ENCODE peak calls at places on chromosomes 4 and X, in eight cellular contexts. One of them, this sample, is unnamed.

GRCh38 chr4:129146639-129147038 is 50.7 kb downstream of the C4orf33 start:
- DNase-seq in astrocyte: no peak
- DNase-seq in gastrocnemius medialis: no peak
- DNase-seq in psoas muscle: no peak
- DNase-seq in AG09309: no peak
- DNase-seq in A549: no peak
- DNase-seq in GM12865: no peak
- DNase-seq in GM06990: no peak
- DNase-seq in this sample: no peak

GRCh38 chrX:70219938-70220764 is 14.3 kb upstream of the AWAT1 start:
- DNase-seq in GM06990: no peak
- DNase-seq in GM12865: no peak
- DNase-seq in psoas muscle: no peak
- DNase-seq in A549: peak; percentile 64
- DNase-seq in gastrocnemius medialis: no peak
- DNase-seq in astrocyte: peak; percentile 20
- DNase-seq in AG09309: no peak
- DNase-seq in this sample: peak; percentile 18

GRCh38 chrX:77953708-77954107 is 15.7 kb downstream of the PGAM4 start:
- DNase-seq in gastrocnemius medialis: no peak
- DNase-seq in astrocyte: peak; percentile 46
- DNase-seq in psoas muscle: no peak
- DNase-seq in A549: no peak
- DNase-seq in GM12865: no peak
- DNase-seq in GM06990: no peak
- DNase-seq in AG09309: no peak
- DNase-seq in this sample: no peak

GRCh38 chr4:14338206-14338605 is 664.1 kb upstream of the CPEB2 start:
- DNase-seq in psoas muscle: no peak
- DNase-seq in AG09309: no peak
- DNase-seq in gastrocnemius medialis: no peak
- DNase-seq in A549: no peak
- DNase-seq in GM06990: no peak
- DNase-seq in GM12865: no peak
- DNase-seq in astrocyte: no peak
- DNase-seq in this sample: peak; percentile 15

GRCh38 chr4:114316789-114317188 is 281.8 kb upstream of the UGT8 start:
- DNase-seq in AG09309: no peak
- DNase-seq in gastrocnemius medialis: no peak
- DNase-seq in psoas muscle: no peak
- DNase-seq in GM12865: no peak
- DNase-seq in astrocyte: no peak
- DNase-seq in A549: no peak
- DNase-seq in GM06990: no peak
- DNase-seq in this sample: no peak

GRCh38 chr4:46219872-46220271 is 96.0 kb upstream of the GABRG1 start:
- DNase-seq in GM12865: no peak
- DNase-seq in AG09309: no peak
- DNase-seq in GM06990: no peak
- DNase-seq in psoas muscle: no peak
- DNase-seq in gastrocnemius medialis: no peak
- DNase-seq in astrocyte: no peak
- DNase-seq in A549: no peak
- DNase-seq in this sample: no peak

GRCh38 chrX:136689441-136689840 is 41.5 kb downstream of the CD40LG start:
- DNase-seq in GM06990: no peak
- DNase-seq in gastrocnemius medialis: no peak
- DNase-seq in astrocyte: peak; percentile 60
- DNase-seq in GM12865: peak; percentile 13
- DNase-seq in AG09309: no peak
- DNase-seq in psoas muscle: no peak
- DNase-seq in A549: no peak
- DNase-seq in this sample: peak; percentile 11

GRCh38 chrX:21905209-21905735 is 35.2 kb upstream of the SMS start:
- DNase-seq in A549: no peak
- DNase-seq in AG09309: no peak
- DNase-seq in gastrocnemius medialis: no peak
- DNase-seq in GM06990: no peak
- DNase-seq in GM12865: no peak
- DNase-seq in psoas muscle: no peak
- DNase-seq in astrocyte: no peak
- DNase-seq in this sample: no peak

GRCh38 chrX:48697182-48697727 is 721 bp downstream of the SUV39H1 start:
- DNase-seq in psoas muscle: no peak
- DNase-seq in gastrocnemius medialis: no peak
- DNase-seq in A549: peak; percentile 46
- DNase-seq in AG09309: no peak
- DNase-seq in GM06990: no peak
- DNase-seq in astrocyte: peak; percentile 4
- DNase-seq in GM12865: no peak
- DNase-seq in this sample: no peak

GRCh38 chr4:1002131-1002630 is 9.0 kb upstream of the SLC26A1 start:
- DNase-seq in GM12865: no peak
- DNase-seq in AG09309: no peak
- DNase-seq in gastrocnemius medialis: no peak
- DNase-seq in astrocyte: no peak
- DNase-seq in psoas muscle: peak; percentile 64
- DNase-seq in A549: no peak
- DNase-seq in GM06990: no peak
- DNase-seq in this sample: peak; percentile 39

GRCh38 chrX:136076942-136077341 is 70.4 kb upstream of the FHL1 start:
- DNase-seq in GM06990: no peak
- DNase-seq in AG09309: no peak
- DNase-seq in GM12865: no peak
- DNase-seq in astrocyte: peak; percentile 11
- DNase-seq in gastrocnemius medialis: no peak
- DNase-seq in psoas muscle: no peak
- DNase-seq in A549: no peak
- DNase-seq in this sample: no peak

GRCh38 chr4:52096048-52096447 is 44.9 kb downstream of the SPATA18 start:
- DNase-seq in GM06990: no peak
- DNase-seq in gastrocnemius medialis: no peak
- DNase-seq in A549: no peak
- DNase-seq in GM12865: no peak
- DNase-seq in psoas muscle: no peak
- DNase-seq in astrocyte: peak; percentile 34
- DNase-seq in AG09309: no peak
- DNase-seq in this sample: peak; percentile 17

GRCh38 chr4:52093466-52093865 is 42.4 kb downstream of the SPATA18 start:
- DNase-seq in AG09309: no peak
- DNase-seq in GM06990: no peak
- DNase-seq in psoas muscle: no peak
- DNase-seq in astrocyte: no peak
- DNase-seq in A549: no peak
- DNase-seq in GM12865: no peak
- DNase-seq in gastrocnemius medialis: no peak
- DNase-seq in this sample: no peak

GRCh38 chr4:52095374-52095773 is 44.3 kb downstream of the SPATA18 start:
- DNase-seq in astrocyte: no peak
- DNase-seq in psoas muscle: no peak
- DNase-seq in GM12865: no peak
- DNase-seq in AG09309: no peak
- DNase-seq in GM06990: no peak
- DNase-seq in A549: no peak
- DNase-seq in gastrocnemius medialis: no peak
- DNase-seq in this sample: no peak

GRCh38 chr4:52094746-52095145 is 43.6 kb downstream of the SPATA18 start:
- DNase-seq in A549: no peak
- DNase-seq in gastrocnemius medialis: no peak
- DNase-seq in astrocyte: no peak
- DNase-seq in GM12865: no peak
- DNase-seq in AG09309: no peak
- DNase-seq in psoas muscle: no peak
- DNase-seq in GM06990: no peak
- DNase-seq in this sample: no peak

GRCh38 chr4:52091811-52092210 is 40.7 kb downstream of the SPATA18 start:
- DNase-seq in gastrocnemius medialis: no peak
- DNase-seq in astrocyte: peak; percentile 46
- DNase-seq in A549: no peak
- DNase-seq in GM12865: no peak
- DNase-seq in GM06990: no peak
- DNase-seq in AG09309: no peak
- DNase-seq in psoas muscle: no peak
- DNase-seq in this sample: no peak
- H3K4me3 ChIP-seq in gastrocnemius medialis: no peak overlapping the region
- H3K4me3 ChIP-seq in astrocyte: no peak overlapping the region
- H3K4me3 ChIP-seq in A549: no peak overlapping the region
- H3K4me3 ChIP-seq in GM12865: no peak overlapping the region
- H3K4me3 ChIP-seq in GM06990: no peak overlapping the region
- H3K4me3 ChIP-seq in AG09309: no peak overlapping the region
- H3K4me3 ChIP-seq in psoas muscle: no peak overlapping the region
- H3K4me3 ChIP-seq in this sample: no peak overlapping the region

GRCh38 chr4:117164338-117164737 is 79.0 kb upstream of the TRAM1L1 start:
- DNase-seq in A549: no peak
- DNase-seq in gastrocnemius medialis: no peak
- DNase-seq in GM06990: no peak
- DNase-seq in AG09309: no peak
- DNase-seq in psoas muscle: no peak
- DNase-seq in GM12865: peak; percentile 15
- DNase-seq in astrocyte: no peak
- DNase-seq in this sample: no peak
- TF ChIP-seq CTCF in A549: no peak
- TF ChIP-seq CTCF in gastrocnemius medialis: no peak
- TF ChIP-seq CTCF in GM06990: no peak
- TF ChIP-seq CTCF in AG09309: no peak
- TF ChIP-seq CTCF in psoas muscle: no peak
- TF ChIP-seq CTCF in GM12865: no peak
- TF ChIP-seq CTCF in astrocyte: no peak
- TF ChIP-seq CTCF in this sample: no peak

DNA sequence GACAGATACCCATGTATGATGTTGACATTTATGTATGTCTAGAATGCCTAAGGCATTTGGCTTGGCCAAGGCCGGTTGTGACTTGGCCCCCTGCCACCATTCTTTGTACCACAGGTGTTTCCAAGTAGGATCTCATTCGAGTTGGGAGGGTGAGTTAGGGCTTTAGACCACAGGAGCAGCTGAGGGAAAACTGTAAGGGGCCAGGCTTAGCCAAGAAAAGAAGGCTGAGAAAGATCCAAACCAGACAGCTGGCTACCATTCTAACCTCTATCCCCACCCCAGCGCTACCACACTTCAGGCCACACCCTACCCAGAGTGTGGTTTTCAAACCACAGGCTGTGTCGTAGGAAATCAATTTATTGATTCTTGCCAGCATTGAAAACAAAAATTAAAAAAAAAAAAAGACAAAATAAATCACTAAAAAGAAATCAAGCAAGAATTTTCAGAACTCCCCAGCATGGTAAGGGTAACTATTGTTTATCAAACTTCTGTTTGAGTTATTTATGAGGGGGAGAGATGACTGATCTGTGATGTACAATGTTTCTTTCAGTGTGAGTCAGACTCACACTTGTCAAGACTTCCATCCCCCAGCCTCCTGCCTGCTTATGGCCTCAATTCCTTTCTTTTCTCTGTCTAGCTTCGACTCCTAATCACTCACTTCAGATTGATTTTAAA is 9.9 kb downstream of the TMSB4X start:
- DNase-seq in AG09309: no peak
- DNase-seq in gastrocnemius medialis: no peak
- DNase-seq in A549: peak; percentile 43
- DNase-seq in psoas muscle: no peak
- DNase-seq in astrocyte: peak; percentile 91
- DNase-seq in GM12865: peak; percentile 80
- DNase-seq in GM06990: no peak
- DNase-seq in this sample: peak; percentile 61
- H3K4me3 ChIP-seq in AG09309: no peak overlapping the region
- H3K4me3 ChIP-seq in gastrocnemius medialis: no peak overlapping the region
- H3K4me3 ChIP-seq in A549: no peak overlapping the region
- H3K4me3 ChIP-seq in psoas muscle: no peak overlapping the region
- H3K4me3 ChIP-seq in astrocyte: no peak overlapping the region
- H3K4me3 ChIP-seq in GM12865: peak overlapping the region; percentile 28
- H3K4me3 ChIP-seq in GM06990: no peak overlapping the region
- H3K4me3 ChIP-seq in this sample: no peak overlapping the region

GRCh38 chr4:5883916-5884315 is 9.0 kb downstream of the CRMP1 start:
- DNase-seq in A549: no peak
- DNase-seq in astrocyte: no peak
- DNase-seq in GM06990: no peak
- DNase-seq in psoas muscle: no peak
- DNase-seq in gastrocnemius medialis: no peak
- DNase-seq in AG09309: no peak
- DNase-seq in GM12865: no peak
- DNase-seq in this sample: no peak

GRCh38 chr4:5874811-5875465 is 17.9 kb downstream of the CRMP1 start:
- DNase-seq in GM12865: no peak
- DNase-seq in psoas muscle: no peak
- DNase-seq in A549: no peak
- DNase-seq in GM06990: no peak
- DNase-seq in astrocyte: peak; percentile 51
- DNase-seq in gastrocnemius medialis: no peak
- DNase-seq in AG09309: no peak
- DNase-seq in this sample: peak; percentile 6

GRCh38 chr4:5882947-5883346 is 9.9 kb downstream of the CRMP1 start:
- DNase-seq in astrocyte: no peak
- DNase-seq in AG09309: no peak
- DNase-seq in GM12865: no peak
- DNase-seq in GM06990: no peak
- DNase-seq in A549: no peak
- DNase-seq in gastrocnemius medialis: no peak
- DNase-seq in psoas muscle: no peak
- DNase-seq in this sample: no peak

GRCh38 chr4:5881340-5881739 is 11.5 kb downstream of the CRMP1 start:
- DNase-seq in astrocyte: no peak
- DNase-seq in gastrocnemius medialis: no peak
- DNase-seq in psoas muscle: no peak
- DNase-seq in AG09309: no peak
- DNase-seq in A549: no peak
- DNase-seq in GM12865: no peak
- DNase-seq in GM06990: no peak
- DNase-seq in this sample: peak; percentile 7

GRCh38 chr4:5878359-5878758 is 14.5 kb downstream of the CRMP1 start:
- DNase-seq in astrocyte: no peak
- DNase-seq in gastrocnemius medialis: no peak
- DNase-seq in GM12865: no peak
- DNase-seq in AG09309: no peak
- DNase-seq in A549: no peak
- DNase-seq in psoas muscle: no peak
- DNase-seq in GM06990: no peak
- DNase-seq in this sample: no peak
- TF ChIP-seq CTCF in astrocyte: no peak
- TF ChIP-seq CTCF in gastrocnemius medialis: no peak
- TF ChIP-seq CTCF in GM12865: no peak
- TF ChIP-seq CTCF in AG09309: no peak
- TF ChIP-seq CTCF in A549: no peak
- TF ChIP-seq CTCF in psoas muscle: no peak
- TF ChIP-seq CTCF in GM06990: no peak
- TF ChIP-seq CTCF in this sample: no peak